ENCODE peak calls at places on chromosome 13, in seven cellular contexts. One of them, this sample, is unnamed.

GRCh38 chr13:112725346-112726017 is 35.6 kb downstream of the ATP11A start:
- DNase-seq in EL: no peak
- DNase-seq in mucosa of descending colon: no peak
- DNase-seq in activated CD4-positive, alpha-beta T cell treated with anti-CD3 and anti-CD28 coated beads for 24 hours: no peak
- DNase-seq in Jurkat, Clone E6-1: peak
- DNase-seq in COLO829: no peak
- DNase-seq in H9: peak
- DNase-seq in this sample: peak

GRCh38 chr13:102569488-102569887 is 27.3 kb upstream of the TPP2 start:
- DNase-seq in EL: peak
- DNase-seq in activated CD4-positive, alpha-beta T cell treated with anti-CD3 and anti-CD28 coated beads for 24 hours: no peak
- DNase-seq in H9: no peak
- DNase-seq in Jurkat, Clone E6-1: no peak
- DNase-seq in mucosa of descending colon: no peak
- DNase-seq in COLO829: no peak
- DNase-seq in this sample: no peak

GRCh38 chr13:41614671-41615519 is 157.5 kb downstream of the RGCC start:
- DNase-seq in H9: no peak
- DNase-seq in mucosa of descending colon: no peak
- DNase-seq in Jurkat, Clone E6-1: no peak
- DNase-seq in activated CD4-positive, alpha-beta T cell treated with anti-CD3 and anti-CD28 coated beads for 24 hours: no peak
- DNase-seq in COLO829: no peak
- DNase-seq in EL: peak
- DNase-seq in this sample: no peak

GRCh38 chr13:23871616-23872220 is 17.5 kb downstream of the MIPEP start:
- DNase-seq in H9: no peak
- DNase-seq in EL: peak
- DNase-seq in Jurkat, Clone E6-1: no peak
- DNase-seq in activated CD4-positive, alpha-beta T cell treated with anti-CD3 and anti-CD28 coated beads for 24 hours: no peak
- DNase-seq in COLO829: peak
- DNase-seq in mucosa of descending colon: no peak
- DNase-seq in this sample: no peak

GRCh38 chr13:20173121-20173746 is 12.4 kb upstream of the GJA3 start:
- DNase-seq in mucosa of descending colon: no peak
- DNase-seq in EL: no peak
- DNase-seq in COLO829: no peak
- DNase-seq in Jurkat, Clone E6-1: no peak
- DNase-seq in H9: no peak
- DNase-seq in activated CD4-positive, alpha-beta T cell treated with anti-CD3 and anti-CD28 coated beads for 24 hours: no peak
- DNase-seq in this sample: no peak

GRCh38 chr13:51590966-51591627 is 6.8 kb downstream of the WDFY2 start:
- DNase-seq in mucosa of descending colon: no peak
- DNase-seq in activated CD4-positive, alpha-beta T cell treated with anti-CD3 and anti-CD28 coated beads for 24 hours: no peak
- DNase-seq in EL: peak
- DNase-seq in H9: no peak
- DNase-seq in Jurkat, Clone E6-1: no peak
- DNase-seq in COLO829: peak
- DNase-seq in this sample: no peak

GRCh38 chr13:73993661-73994060 is 140.5 kb downstream of the KLF12 start:
- DNase-seq in EL: no peak
- DNase-seq in mucosa of descending colon: no peak
- DNase-seq in Jurkat, Clone E6-1: no peak
- DNase-seq in H9: no peak
- DNase-seq in COLO829: no peak
- DNase-seq in activated CD4-positive, alpha-beta T cell treated with anti-CD3 and anti-CD28 coated beads for 24 hours: no peak
- DNase-seq in this sample: no peak

GRCh38 chr13:77990973-77991372 is 72.3 kb upstream of the EDNRB start:
- DNase-seq in H9: no peak
- DNase-seq in activated CD4-positive, alpha-beta T cell treated with anti-CD3 and anti-CD28 coated beads for 24 hours: no peak
- DNase-seq in EL: no peak
- DNase-seq in COLO829: no peak
- DNase-seq in mucosa of descending colon: no peak
- DNase-seq in Jurkat, Clone E6-1: no peak
- DNase-seq in this sample: no peak

GRCh38 chr13:98549728-98550317 is 27.1 kb downstream of the STK24 start:
- DNase-seq in H9: no peak
- DNase-seq in activated CD4-positive, alpha-beta T cell treated with anti-CD3 and anti-CD28 coated beads for 24 hours: no peak
- DNase-seq in Jurkat, Clone E6-1: no peak
- DNase-seq in mucosa of descending colon: no peak
- DNase-seq in EL: peak
- DNase-seq in COLO829: no peak
- DNase-seq in this sample: no peak

GRCh38 chr13:35723061-35723461 is 246.6 kb upstream of the MAB21L1 start:
- DNase-seq in COLO829: no peak
- DNase-seq in H9: no peak
- DNase-seq in activated CD4-positive, alpha-beta T cell treated with anti-CD3 and anti-CD28 coated beads for 24 hours: no peak
- DNase-seq in Jurkat, Clone E6-1: no peak
- DNase-seq in mucosa of descending colon: no peak
- DNase-seq in EL: peak
- DNase-seq in this sample: no peak

GRCh38 chr13:99968521-99969367 is 2.8 kb downstream of the ZIC5 start:
- DNase-seq in EL: no peak
- DNase-seq in mucosa of descending colon: peak
- DNase-seq in H9: peak
- DNase-seq in activated CD4-positive, alpha-beta T cell treated with anti-CD3 and anti-CD28 coated beads for 24 hours: no peak
- DNase-seq in COLO829: no peak
- DNase-seq in Jurkat, Clone E6-1: no peak
- DNase-seq in this sample: no peak

GRCh38 chr13:32001769-32002168 is 29.8 kb upstream of the FRY start:
- DNase-seq in Jurkat, Clone E6-1: no peak
- DNase-seq in H9: no peak
- DNase-seq in COLO829: no peak
- DNase-seq in mucosa of descending colon: no peak
- DNase-seq in EL: no peak
- DNase-seq in activated CD4-positive, alpha-beta T cell treated with anti-CD3 and anti-CD28 coated beads for 24 hours: no peak
- DNase-seq in this sample: no peak

GRCh38 chr13:60114499-60115028 is 49.2 kb downstream of the DIAPH3 start:
- DNase-seq in EL: no peak
- DNase-seq in mucosa of descending colon: no peak
- DNase-seq in activated CD4-positive, alpha-beta T cell treated with anti-CD3 and anti-CD28 coated beads for 24 hours: no peak
- DNase-seq in H9: no peak
- DNase-seq in Jurkat, Clone E6-1: no peak
- DNase-seq in COLO829: no peak
- DNase-seq in this sample: no peak

GRCh38 chr13:65497265-65497664 is 1732.9 kb downstream of the PCDH9 start:
- DNase-seq in H9: no peak
- DNase-seq in activated CD4-positive, alpha-beta T cell treated with anti-CD3 and anti-CD28 coated beads for 24 hours: no peak
- DNase-seq in mucosa of descending colon: no peak
- DNase-seq in Jurkat, Clone E6-1: no peak
- DNase-seq in COLO829: peak
- DNase-seq in EL: peak
- DNase-seq in this sample: no peak

GRCh38 chr13:30569901-30570576 is 47.7 kb upstream of the USPL1 start:
- DNase-seq in activated CD4-positive, alpha-beta T cell treated with anti-CD3 and anti-CD28 coated beads for 24 hours: no peak
- DNase-seq in COLO829: peak
- DNase-seq in mucosa of descending colon: no peak
- DNase-seq in H9: peak
- DNase-seq in EL: peak
- DNase-seq in Jurkat, Clone E6-1: no peak
- DNase-seq in this sample: no peak

GRCh38 chr13:22915442-22916082 is 265.2 kb upstream of the SGCG start:
- DNase-seq in activated CD4-positive, alpha-beta T cell treated with anti-CD3 and anti-CD28 coated beads for 24 hours: no peak
- DNase-seq in EL: peak
- DNase-seq in COLO829: no peak
- DNase-seq in Jurkat, Clone E6-1: peak
- DNase-seq in H9: peak
- DNase-seq in mucosa of descending colon: peak
- DNase-seq in this sample: no peak

GRCh38 chr13:53066411-53066810 is 37.8 kb downstream of the OLFM4 start:
- DNase-seq in EL: no peak
- DNase-seq in activated CD4-positive, alpha-beta T cell treated with anti-CD3 and anti-CD28 coated beads for 24 hours: no peak
- DNase-seq in Jurkat, Clone E6-1: no peak
- DNase-seq in H9: no peak
- DNase-seq in COLO829: no peak
- DNase-seq in mucosa of descending colon: no peak
- DNase-seq in this sample: no peak

GRCh38 chr13:86960876-86961275 is 710.3 kb upstream of the SLITRK5 start:
- DNase-seq in mucosa of descending colon: no peak
- DNase-seq in Jurkat, Clone E6-1: no peak
- DNase-seq in activated CD4-positive, alpha-beta T cell treated with anti-CD3 and anti-CD28 coated beads for 24 hours: no peak
- DNase-seq in EL: no peak
- DNase-seq in COLO829: no peak
- DNase-seq in H9: no peak
- DNase-seq in this sample: no peak

GRCh38 chr13:34290661-34291060 is 472.7 kb downstream of the RFC3 start:
- DNase-seq in COLO829: peak
- DNase-seq in Jurkat, Clone E6-1: no peak
- DNase-seq in EL: no peak
- DNase-seq in activated CD4-positive, alpha-beta T cell treated with anti-CD3 and anti-CD28 coated beads for 24 hours: no peak
- DNase-seq in H9: no peak
- DNase-seq in mucosa of descending colon: no peak
- DNase-seq in this sample: no peak

GRCh38 chr13:79241697-79242096 is 164.4 kb downstream of the RBM26 start:
- DNase-seq in H9: no peak
- DNase-seq in Jurkat, Clone E6-1: no peak
- DNase-seq in COLO829: no peak
- DNase-seq in mucosa of descending colon: no peak
- DNase-seq in activated CD4-positive, alpha-beta T cell treated with anti-CD3 and anti-CD28 coated beads for 24 hours: no peak
- DNase-seq in EL: no peak
- DNase-seq in this sample: no peak

GRCh38 chr13:40983269-40983668 is 35.8 kb downstream of the ELF1 start:
- DNase-seq in EL: no peak
- DNase-seq in activated CD4-positive, alpha-beta T cell treated with anti-CD3 and anti-CD28 coated beads for 24 hours: no peak
- DNase-seq in Jurkat, Clone E6-1: no peak
- DNase-seq in COLO829: no peak
- DNase-seq in mucosa of descending colon: no peak
- DNase-seq in H9: no peak
- DNase-seq in this sample: no peak

GRCh38 chr13:100753391-100753790 is 78.8 kb upstream of the TMTC4 start:
- DNase-seq in EL: no peak
- DNase-seq in mucosa of descending colon: no peak
- DNase-seq in COLO829: no peak
- DNase-seq in Jurkat, Clone E6-1: no peak
- DNase-seq in H9: no peak
- DNase-seq in activated CD4-positive, alpha-beta T cell treated with anti-CD3 and anti-CD28 coated beads for 24 hours: no peak
- DNase-seq in this sample: no peak

GRCh38 chr13:98824376-98825160 is 72.1 kb upstream of the SLC15A1 start:
- DNase-seq in Jurkat, Clone E6-1: no peak
- DNase-seq in EL: no peak
- DNase-seq in mucosa of descending colon: no peak
- DNase-seq in activated CD4-positive, alpha-beta T cell treated with anti-CD3 and anti-CD28 coated beads for 24 hours: no peak
- DNase-seq in COLO829: no peak
- DNase-seq in H9: no peak
- DNase-seq in this sample: no peak

GRCh38 chr13:97975280-97975850 is 21.9 kb downstream of the IPO5 start:
- DNase-seq in activated CD4-positive, alpha-beta T cell treated with anti-CD3 and anti-CD28 coated beads for 24 hours: no peak
- DNase-seq in COLO829: no peak
- DNase-seq in H9: no peak
- DNase-seq in EL: no peak
- DNase-seq in mucosa of descending colon: no peak
- DNase-seq in Jurkat, Clone E6-1: no peak
- DNase-seq in this sample: no peak

GRCh38 chr13:52136763-52137162 is 7.9 kb upstream of the NEK5 start:
- DNase-seq in EL: no peak
- DNase-seq in H9: no peak
- DNase-seq in mucosa of descending colon: no peak
- DNase-seq in COLO829: no peak
- DNase-seq in Jurkat, Clone E6-1: no peak
- DNase-seq in activated CD4-positive, alpha-beta T cell treated with anti-CD3 and anti-CD28 coated beads for 24 hours: no peak
- DNase-seq in this sample: no peak

GRCh38 chr13:53200498-53201453 is 172.2 kb downstream of the OLFM4 start:
- DNase-seq in mucosa of descending colon: peak
- DNase-seq in EL: peak
- DNase-seq in Jurkat, Clone E6-1: no peak
- DNase-seq in H9: peak
- DNase-seq in COLO829: peak
- DNase-seq in activated CD4-positive, alpha-beta T cell treated with anti-CD3 and anti-CD28 coated beads for 24 hours: no peak
- DNase-seq in this sample: no peak

GRCh38 chr13:40994581-40995230 is 24.4 kb downstream of the ELF1 start:
- DNase-seq in mucosa of descending colon: no peak
- DNase-seq in H9: no peak
- DNase-seq in activated CD4-positive, alpha-beta T cell treated with anti-CD3 and anti-CD28 coated beads for 24 hours: no peak
- DNase-seq in EL: no peak
- DNase-seq in Jurkat, Clone E6-1: no peak
- DNase-seq in COLO829: no peak
- DNase-seq in this sample: no peak

GRCh38 chr13:41668130-41668757 is 210.9 kb downstream of the RGCC start:
- DNase-seq in activated CD4-positive, alpha-beta T cell treated with anti-CD3 and anti-CD28 coated beads for 24 hours: no peak
- DNase-seq in COLO829: peak
- DNase-seq in H9: peak
- DNase-seq in Jurkat, Clone E6-1: peak
- DNase-seq in mucosa of descending colon: no peak
- DNase-seq in EL: peak
- DNase-seq in this sample: peak

GRCh38 chr13:108705031-108705430 is 75.6 kb downstream of the MYO16 start:
- DNase-seq in COLO829: peak
- DNase-seq in mucosa of descending colon: no peak
- DNase-seq in Jurkat, Clone E6-1: no peak
- DNase-seq in activated CD4-positive, alpha-beta T cell treated with anti-CD3 and anti-CD28 coated beads for 24 hours: no peak
- DNase-seq in H9: no peak
- DNase-seq in EL: no peak
- DNase-seq in this sample: no peak

GRCh38 chr13:107650081-107650701 is 565.1 kb downstream of the LIG4 start:
- DNase-seq in COLO829: no peak
- DNase-seq in mucosa of descending colon: no peak
- DNase-seq in Jurkat, Clone E6-1: peak
- DNase-seq in H9: peak
- DNase-seq in activated CD4-positive, alpha-beta T cell treated with anti-CD3 and anti-CD28 coated beads for 24 hours: no peak
- DNase-seq in EL: no peak
- DNase-seq in this sample: peak

GRCh38 chr13:110626510-110626909 is 11.2 kb downstream of the NAXD start:
- DNase-seq in COLO829: no peak
- DNase-seq in H9: no peak
- DNase-seq in mucosa of descending colon: no peak
- DNase-seq in EL: no peak
- DNase-seq in activated CD4-positive, alpha-beta T cell treated with anti-CD3 and anti-CD28 coated beads for 24 hours: no peak
- DNase-seq in Jurkat, Clone E6-1: no peak
- DNase-seq in this sample: no peak

GRCh38 chr13:97130201-97130600 is 91.9 kb upstream of the MBNL2 start:
- DNase-seq in activated CD4-positive, alpha-beta T cell treated with anti-CD3 and anti-CD28 coated beads for 24 hours: no peak
- DNase-seq in EL: no peak
- DNase-seq in Jurkat, Clone E6-1: no peak
- DNase-seq in mucosa of descending colon: no peak
- DNase-seq in H9: no peak
- DNase-seq in COLO829: no peak
- DNase-seq in this sample: no peak

GRCh38 chr13:46753917-46754316 is 43.0 kb downstream of the ESD start:
- DNase-seq in EL: no peak
- DNase-seq in COLO829: no peak
- DNase-seq in Jurkat, Clone E6-1: no peak
- DNase-seq in activated CD4-positive, alpha-beta T cell treated with anti-CD3 and anti-CD28 coated beads for 24 hours: no peak
- DNase-seq in H9: no peak
- DNase-seq in mucosa of descending colon: no peak
- DNase-seq in this sample: no peak

GRCh38 chr13:32323912-32324311 is 8.6 kb downstream of the BRCA2 start:
- DNase-seq in Jurkat, Clone E6-1: no peak
- DNase-seq in activated CD4-positive, alpha-beta T cell treated with anti-CD3 and anti-CD28 coated beads for 24 hours: no peak
- DNase-seq in mucosa of descending colon: no peak
- DNase-seq in H9: no peak
- DNase-seq in EL: peak
- DNase-seq in COLO829: peak
- DNase-seq in this sample: no peak

GRCh38 chr13:45133396-45134118 is 13.2 kb downstream of the GTF2F2 start:
- DNase-seq in H9: no peak
- DNase-seq in COLO829: no peak
- DNase-seq in activated CD4-positive, alpha-beta T cell treated with anti-CD3 and anti-CD28 coated beads for 24 hours: no peak
- DNase-seq in EL: no peak
- DNase-seq in Jurkat, Clone E6-1: no peak
- DNase-seq in mucosa of descending colon: no peak
- DNase-seq in this sample: no peak

This sample was measured in DND-41.